ENCODE peak calls at places on chromosomes 6 and 20, in four cellular contexts. Y is cardiac muscle cell, S is GM23248, O is heart right ventricle. A is an unnamed sample. For H3K4me1, the result is how much of the 10 kb centered on the place peaks cover.

GRCh38 chr6:129705212-129705611 is 4.8 kb downstream of the ARHGAP18 start:
- DNase-seq in O (no peak), Y (no peak), S (no peak), A (no peak)

GRCh38 chr6:16344756-16345155 is 106.4 kb downstream of the GMPR start:
- DNase-seq in O (no peak), S (peak), Y (peak), A (no peak)

GRCh38 chr6:52877168-52877567 is 32.3 kb downstream of the GSTA3 start:
- DNase-seq in O (no peak), S (peak), Y (peak), A (no peak)

GRCh38 chr20:53186630-53187029 is 214.5 kb downstream of the TSHZ2 start:
- DNase-seq in O (no peak), S (no peak), Y (no peak), A (no peak)

GRCh38 chr20:11917663-11918062 is at the start of gene BTBD3:
- DNase-seq in O (peak), S (peak), Y (peak), A (no peak)

GRCh38 chr20:50208085-50208491 is 17.5 kb downstream of the CEBPB start:
- DNase-seq in S (no peak), Y (no peak), O (no peak), A (no peak)

GRCh38 chr6:107753778-107754177 is 70.3 kb downstream of the SCML4 start:
- DNase-seq in O (no peak), Y (no peak), S (no peak), A (no peak)

GRCh38 chr20:21522479-21523397 is 8.9 kb upstream of the NKX2-2 start:
- DNase-seq in S (no peak), O (no peak), Y (no peak), A (no peak)

GRCh38 chr6:2351807-2352431 is 106.5 kb upstream of the GMDS start:
- DNase-seq in O (no peak), Y (peak), S (peak), A (no peak)

GRCh38 chr6:35248300-35248699 is 11.2 kb upstream of the ZNF76 start:
- DNase-seq in O (no peak), S (peak), Y (no peak), A (no peak)

GRCh38 chr20:34907616-34908469 is 31.4 kb downstream of the ACSS2 start:
- DNase-seq in Y (peak), O (peak), S (peak), A (no peak)

GRCh38 chr6:36722365-36722764 is 24.7 kb downstream of the RAB44 start:
- DNase-seq in S (no peak), O (no peak), Y (no peak), A (no peak)

GRCh38 chr6:16849280-16850210 is 88.3 kb upstream of the ATXN1 start:
- DNase-seq in O (no peak), Y (peak), S (peak), A (no peak)

GRCh38 chr6:98486052-98486451 is 348.3 kb upstream of the POU3F2 start:
- DNase-seq in O (no peak), S (no peak), Y (no peak), A (no peak)

GRCh38 chr20:45861157-45862075 is 4.0 kb downstream of the ZSWIM3 start:
- DNase-seq in O (no peak), S (no peak), Y (no peak), A (no peak)
- H3K4me1 ChIP-seq in O (under half), S (under half), Y (under half), A (under half)

DNA sequence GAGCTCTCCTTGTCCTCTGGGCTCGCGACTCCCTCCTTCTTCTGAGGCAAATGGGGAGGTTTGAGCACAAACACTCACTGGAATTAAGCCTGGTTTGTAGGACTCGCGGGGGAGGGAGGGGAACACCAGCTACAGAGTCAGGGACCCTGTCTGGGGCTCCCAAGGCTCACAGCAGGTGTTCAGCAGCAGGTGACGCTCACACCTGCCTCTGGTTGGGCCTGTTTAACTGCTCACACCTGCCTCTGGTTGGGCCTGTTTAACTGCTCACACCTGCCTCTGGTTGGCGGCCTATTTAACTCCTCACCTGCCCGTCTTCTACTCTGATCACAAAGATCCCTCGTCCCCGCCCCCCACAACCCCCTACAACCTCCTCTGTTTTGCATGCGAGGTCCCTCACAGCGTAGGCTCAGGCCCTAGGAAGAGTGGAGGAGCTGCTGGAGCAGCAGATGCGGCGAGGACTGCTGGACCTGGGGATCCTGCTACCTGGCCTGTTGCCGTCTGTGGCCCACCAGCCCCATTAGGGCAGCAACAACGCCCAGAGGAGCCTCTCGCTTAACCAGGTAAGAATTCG is 181.9 kb downstream of the ERMARD start:
- DNase-seq in Y (no peak), S (no peak), O (no peak), A (no peak)
- H3K27ac ChIP-seq in Y (no peak), S (no peak), O (no peak), A (no peak)

GRCh38 chr6:8758412-8758811 is 323.1 kb upstream of the SLC35B3 start:
- DNase-seq in Y (no peak), S (no peak), O (no peak), A (no peak)
- H3K4me3 ChIP-seq in Y (no peak), S (no peak), O (no peak), A (no peak)

DNA sequence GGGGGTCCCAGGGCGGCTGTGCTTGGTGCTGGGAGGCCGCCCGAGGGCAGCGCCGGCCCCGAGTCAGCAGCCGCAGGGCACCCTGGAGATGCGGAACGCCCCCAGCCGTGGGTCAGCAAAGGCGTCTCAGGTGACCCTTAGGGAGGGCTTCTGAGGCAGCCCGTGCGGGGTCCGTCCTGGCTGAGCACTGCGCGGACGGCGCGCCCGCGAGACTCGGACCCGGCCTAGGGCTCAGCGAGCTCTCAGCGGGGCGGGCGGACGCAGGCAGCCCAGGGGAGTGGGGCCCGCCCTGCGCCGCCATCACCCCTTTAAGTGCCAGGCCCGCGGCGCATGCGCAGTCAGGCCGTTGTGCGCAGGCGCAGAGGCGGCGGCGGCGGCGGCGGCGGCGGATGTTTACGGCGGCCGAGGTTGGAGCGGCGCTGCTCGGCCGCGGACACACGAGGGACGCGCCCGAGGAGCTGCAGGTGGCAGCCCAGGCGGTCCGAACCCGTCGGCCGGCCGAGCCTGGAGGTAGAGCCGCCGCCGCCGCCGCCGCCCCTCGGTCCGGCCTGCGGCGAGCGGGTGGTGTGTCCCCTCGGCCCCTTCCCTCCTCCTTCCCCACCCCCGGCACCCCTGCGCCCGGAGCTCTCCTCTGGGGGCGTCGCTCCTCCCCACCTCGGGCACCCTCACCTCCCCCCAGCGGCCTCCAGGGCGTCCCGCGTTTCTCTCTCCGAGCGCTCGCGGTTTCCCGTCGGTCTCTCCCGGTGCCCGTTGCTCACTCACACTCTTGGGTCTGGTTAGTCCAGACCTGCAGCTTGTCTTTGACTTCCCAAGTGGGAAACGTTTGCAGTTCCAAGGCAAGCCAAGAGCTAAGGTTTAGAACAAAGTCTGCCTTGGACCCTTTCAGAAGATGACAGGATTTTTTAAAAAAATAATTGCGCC is at the start of gene PCMTD2:
- DNase-seq in O (peak), Y (peak), S (peak), A (peak)
- H3K4me1 ChIP-seq in O (under half), Y (under half), S (under half), A (half or more)

DNA sequence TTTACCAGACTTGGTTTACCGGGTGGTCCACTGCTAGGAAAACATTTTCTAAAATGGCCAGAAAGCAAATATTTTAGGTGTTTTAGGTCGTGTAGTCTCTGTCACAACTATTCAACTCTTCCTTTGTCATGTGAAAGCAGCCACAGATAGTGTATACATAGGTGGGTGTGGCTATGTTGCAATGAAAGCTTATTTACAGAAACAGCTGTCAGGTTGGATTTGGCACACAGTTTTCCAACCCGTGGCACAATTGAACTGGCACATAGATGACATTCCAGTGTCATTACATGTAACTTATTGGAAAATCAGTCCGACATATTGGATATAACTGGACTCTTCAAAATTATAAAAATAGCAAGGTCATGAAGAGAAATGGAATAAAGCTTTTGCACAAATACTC is 68.9 kb upstream of the KCNQ5 start:
- DNase-seq in S (peak), Y (peak), O (no peak), A (no peak)
- H3K27ac ChIP-seq in S (peak), Y (no peak), O (no peak), A (peak)

GRCh38 chr20:24501764-24502163 is 32.3 kb downstream of the SYNDIG1 start:
- DNase-seq in O (no peak), Y (no peak), S (no peak), A (no peak)
- H3K4me3 ChIP-seq in O (no peak), Y (no peak), S (no peak), A (no peak)

DNA sequence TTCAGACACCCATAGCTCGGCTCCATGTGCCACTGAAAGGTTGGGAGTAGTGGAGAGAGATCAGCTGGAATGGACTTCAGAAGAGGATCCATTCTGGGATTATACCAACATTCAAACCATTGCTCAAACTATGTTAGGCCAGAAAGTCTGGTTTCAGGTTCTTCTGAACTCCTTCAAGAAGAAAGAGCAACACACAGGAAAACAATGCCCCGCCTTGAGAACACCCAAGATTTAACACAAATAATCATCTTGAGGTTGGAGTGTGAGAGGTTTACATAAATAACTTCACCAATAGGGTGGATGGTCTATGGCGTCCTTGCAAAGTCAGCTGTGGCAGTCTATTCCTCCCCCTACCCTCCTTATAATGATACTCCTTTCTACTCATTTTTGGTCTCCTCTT is 211.6 kb upstream of the SUPT3H start:
- DNase-seq in O (no peak), S (no peak), Y (no peak), A (no peak)
- H3K4me1 ChIP-seq in O (under half), S (under half), Y (under half), A (half or more)

DNA sequence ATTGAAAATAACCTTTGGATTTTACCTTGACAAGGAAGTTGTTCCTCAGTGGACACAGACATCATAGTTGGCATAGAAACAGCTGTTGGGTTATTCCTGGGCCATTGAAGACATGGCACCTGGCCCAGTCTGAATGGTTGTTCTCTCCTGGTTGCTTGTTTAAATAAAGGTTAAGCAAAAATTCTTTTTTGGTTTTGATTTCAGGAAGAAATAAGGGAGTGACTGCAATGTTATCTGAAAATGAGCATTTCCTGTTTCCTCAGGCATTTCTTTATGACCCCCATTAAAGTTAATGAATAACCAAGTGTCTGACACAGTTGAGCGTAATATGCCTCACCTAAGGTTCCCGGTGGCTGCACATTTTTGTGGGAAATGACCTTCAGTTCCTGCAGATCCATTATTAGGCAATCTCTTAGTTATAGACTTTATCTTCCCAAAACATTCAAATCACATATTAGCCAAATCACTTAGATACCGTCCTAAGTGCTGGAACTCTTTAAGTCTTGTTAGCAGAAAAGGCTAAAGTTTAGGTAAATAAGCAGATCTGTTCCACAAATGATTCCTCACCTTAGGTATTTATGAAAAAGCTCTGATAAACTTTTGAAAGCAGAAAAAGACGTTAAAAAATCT is 648.7 kb upstream of the FLRT3 start:
- DNase-seq in O (no peak), S (no peak), Y (peak), A (no peak)
- H3K27ac ChIP-seq in O (no peak), S (no peak), Y (no peak), A (no peak)